ENCODE peak calls at places on chromosomes 1 and 21, in six cellular contexts. X is body of pancreas, Y is uterus, F is K562, N is heart left ventricle, Z is H9. D is an unnamed sample. For H3K9me3 and H3K4me1, the result is how much of the 10 kb centered on the place peaks cover.

GRCh38 chr1:109786531-109787021 is 22.9 kb upstream of the EPS8L3 start:
- DNase-seq in X (no peak), F (no peak), Z (no peak), N (peak), Y (peak), D (no peak)

GRCh38 chr1:47752048-47752451 is 245.1 kb downstream of the TRABD2B start:
- DNase-seq in F (no peak), Z (no peak), N (no peak), X (peak), Y (no peak), D (no peak)

GRCh38 chr1:187433598-187433997 is 604.8 kb downstream of the PLA2G4A start:
- DNase-seq in X (no peak), F (no peak), Z (no peak), Y (no peak), N (no peak), D (no peak)

GRCh38 chr1:226482975-226483660 is 65.4 kb upstream of the STUM start:
- DNase-seq in Y (no peak), F (no peak), X (no peak), Z (no peak), N (no peak), D (no peak)

GRCh38 chr1:20063861-20064292 is 6.1 kb upstream of the PLA2G5 start:
- DNase-seq in Z (no peak), F (no peak), N (no peak), Y (no peak), X (no peak), D (no peak)

GRCh38 chr1:3471356-3472087 is 17.1 kb downstream of the ARHGEF16 start:
- DNase-seq in Z (peak), F (peak), X (no peak), Y (no peak), N (peak), D (no peak)

GRCh38 chr1:230231739-230232075 is 164.7 kb downstream of the GALNT2 start:
- DNase-seq in Z (no peak), N (peak), X (peak), Y (no peak), F (no peak), D (no peak)

GRCh38 chr1:232428781-232429530 is 201.0 kb downstream of the SIPA1L2 start:
- DNase-seq in Y (no peak), Z (no peak), X (no peak), F (no peak), N (no peak), D (no peak)

GRCh38 chr21:44626673-44627143 is at the start of gene KRTAP10-9:
- DNase-seq in Y (no peak), F (no peak), N (no peak), X (no peak), Z (no peak), D (no peak)

GRCh38 chr1:29488086-29488793 is 251.9 kb downstream of the PTPRU start:
- DNase-seq in Y (no peak), Z (no peak), X (no peak), N (no peak), F (no peak), D (no peak)

GRCh38 chr1:20147846-20148570 is 8.9 kb downstream of the PLA2G2F start:
- DNase-seq in F (no peak), Z (no peak), Y (no peak), X (peak), N (no peak), D (no peak)

GRCh38 chr1:5730272-5731109 is 261.7 kb downstream of the NPHP4 start:
- DNase-seq in Z (no peak), X (no peak), F (no peak), Y (no peak), N (no peak), D (no peak)
- H3K9me3 ChIP-seq in Z (under half), X (under half), F (under half), Y (under half), N (under half), D (under half)

DNA sequence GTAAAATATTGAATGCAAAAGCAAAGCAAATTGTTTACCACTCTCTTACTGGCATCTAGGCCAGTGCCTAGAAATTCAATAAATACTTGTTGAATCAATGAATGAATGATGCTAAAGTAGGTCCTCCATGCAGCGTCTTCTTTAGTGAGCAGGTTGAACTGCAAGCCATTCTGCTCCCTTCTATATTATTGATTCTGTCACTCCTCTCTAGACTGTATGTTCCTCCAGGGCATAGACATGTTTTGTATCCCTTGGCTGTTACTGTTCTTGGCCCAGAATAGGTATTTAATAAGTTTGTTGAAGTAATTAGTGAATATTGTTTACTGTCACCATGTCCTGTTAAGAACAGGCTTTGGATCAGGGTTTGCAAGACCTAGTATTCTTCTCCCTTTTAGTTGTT is 43.7 kb downstream of the OSBPL9 start:
- DNase-seq in Y (no peak), N (no peak), F (no peak), Z (no peak), X (no peak), D (no peak)
- H3K4me1 ChIP-seq in Y (under half), N (half or more), F (under half), Z (under half), X (under half), D (under half)

GRCh38 chr21:10639123-10639522 is 117.7 kb downstream of the TPTE start:
- DNase-seq in N (no peak), F (no peak), Y (no peak), Z (no peak), X (no peak), D (no peak)

GRCh38 chr21:10641107-10641506 is 119.7 kb downstream of the TPTE start:
- DNase-seq in N (no peak), F (no peak), X (no peak), Y (no peak), Z (no peak), D (no peak)

DNA sequence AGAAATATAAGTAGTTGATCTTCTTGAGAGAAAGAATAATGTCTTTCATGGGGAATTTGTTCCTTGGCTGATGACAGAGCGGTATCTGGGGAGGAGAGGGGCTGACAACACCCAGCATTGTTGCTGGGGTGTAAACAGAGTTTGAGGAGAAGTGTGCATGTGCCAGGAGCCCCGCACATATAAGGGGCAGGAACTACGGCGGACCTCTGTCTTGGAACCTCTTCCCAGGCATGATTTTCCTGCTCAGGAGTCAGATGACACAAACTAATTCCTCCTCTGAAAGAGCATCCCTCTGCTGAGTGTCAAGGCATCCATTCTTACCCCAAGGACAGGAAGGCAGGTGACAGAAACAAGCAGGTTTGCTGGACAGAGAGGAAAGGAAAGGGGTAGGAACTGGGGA is 119.1 kb downstream of the TPTE start:
- DNase-seq in F (no peak), Z (no peak), N (no peak), X (no peak), Y (no peak), D (no peak)
- H3K9me3 ChIP-seq in F (under half), Z (half or more), N (half or more), X (under half), Y (under half), D (under half)

GRCh38 chr1:178279287-178279686 is 185.4 kb downstream of the RASAL2 start:
- DNase-seq in Y (no peak), N (no peak), X (no peak), F (no peak), Z (no peak), D (no peak)

GRCh38 chr1:178273707-178274410 is 180.0 kb downstream of the RASAL2 start:
- DNase-seq in X (no peak), Z (no peak), N (no peak), F (no peak), Y (no peak), D (no peak)

GRCh38 chr1:178275553-178275952 is 181.6 kb downstream of the RASAL2 start:
- DNase-seq in F (no peak), Z (no peak), Y (no peak), N (no peak), X (no peak), D (no peak)

GRCh38 chr1:178275083-178275482 is 181.2 kb downstream of the RASAL2 start:
- DNase-seq in X (no peak), Z (no peak), N (no peak), F (no peak), Y (no peak), D (no peak)

GRCh38 chr1:178278135-178278534 is 184.2 kb downstream of the RASAL2 start:
- DNase-seq in Y (no peak), N (no peak), Z (no peak), F (no peak), X (no peak), D (no peak)
- H3K4me1 ChIP-seq in Y (under half), N (under half), Z (under half), F (under half), X (under half), D (under half)

GRCh38 chr21:40753756-40754155 is 93.2 kb downstream of the DSCAM start:
- DNase-seq in F (no peak), Y (no peak), N (no peak), Z (no peak), X (no peak), D (no peak)
- H3K9me3 ChIP-seq in F (under half), Y (under half), N (under half), Z (under half), X (under half), D (under half)

DNA sequence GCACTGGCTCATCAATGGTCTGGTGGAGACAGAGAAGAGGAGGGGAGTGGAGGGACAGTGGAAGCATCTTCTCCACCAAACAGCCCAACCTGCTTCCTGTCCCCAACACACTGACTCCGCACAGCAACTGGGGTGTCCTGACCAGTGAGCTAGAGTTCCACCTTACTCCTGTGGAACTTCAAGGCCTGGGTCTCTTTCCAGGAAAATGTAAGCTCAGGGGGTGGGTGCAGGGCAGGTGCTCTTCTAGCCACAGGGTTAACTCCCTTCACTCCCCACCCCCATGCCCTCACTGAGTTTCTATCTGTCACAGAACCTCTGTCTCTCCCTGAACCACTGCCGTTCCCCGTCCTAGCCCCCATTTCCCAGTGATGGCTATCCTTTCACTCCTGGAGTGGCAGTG is 876 bp downstream of the MOB3C start:
- DNase-seq in Z (no peak), X (no peak), N (no peak), F (no peak), Y (no peak), D (peak)
- H3K4me1 ChIP-seq in Z (under half), X (half or more), N (half or more), F (under half), Y (under half), D (under half)